ENCODE peak calls at places on chromosomes 7 and 10, in four cellular contexts. K, E, G and M are unnamed samples.
A peak's percentile ranks its signal among the peaks of the same experiment; 100 is the strongest.

GRCh38 chr10:22590115-22590514 is 124.3 kb downstream of the PIP4K2A start:
- DNase-seq in E (no peak), K (no peak), G (no peak), M (no peak)

GRCh38 chr10:96370575-96371157 is 11.9 kb upstream of the OPALIN start:
- DNase-seq in E (peak; percentile 12), G (peak; percentile 54), K (peak; percentile 71), M (peak; percentile 25)

GRCh38 chr7:151245360-151246160 is 2.9 kb downstream of the SMARCD3 start:
- DNase-seq in G (peak; percentile 28), E (peak; percentile 69), K (peak; percentile 76), M (peak; percentile 64)

GRCh38 chr7:103797647-103798307 is 191.7 kb downstream of the RELN start:
- DNase-seq in G (no peak), K (no peak), E (no peak), M (no peak)

GRCh38 chr7:131010029-131010705 is 276.2 kb upstream of the KLF14 start:
- DNase-seq in K (no peak), E (no peak), G (no peak), M (no peak)

GRCh38 chr7:27098493-27099223 is 2.9 kb upstream of the HOXA1 start:
- DNase-seq in G (peak; percentile 60), E (no peak), K (peak; percentile 77), M (no peak)

GRCh38 chr10:14349081-14349480 is 18.4 kb upstream of the FRMD4A start:
- DNase-seq in G (no peak), K (no peak), E (no peak), M (no peak)

GRCh38 chr7:42911482-42912447 is at the start of gene C7orf25:
- DNase-seq in E (peak; percentile 96), K (peak; percentile 96), G (peak; percentile 95), M (peak; percentile 97)

GRCh38 chr10:113103131-113103830 is 153.2 kb downstream of the TCF7L2 start:
- DNase-seq in K (no peak), G (no peak), E (no peak), M (no peak)

GRCh38 chr7:32890010-32890552 is 1.5 kb downstream of the KBTBD2 start:
- DNase-seq in K (no peak), E (no peak), G (peak; percentile 29), M (no peak)

GRCh38 chr10:119742988-119743646 is 17.3 kb downstream of the INPP5F start:
- DNase-seq in G (peak; percentile 20), K (peak; percentile 22), E (no peak), M (no peak)

GRCh38 chr10:61784354-61785131 is 117.0 kb upstream of the ARID5B start:
- DNase-seq in G (no peak), K (no peak), E (no peak), M (no peak)

GRCh38 chr10:32149257-32149955 is 93.2 kb upstream of the KIF5B start:
- DNase-seq in E (no peak), G (peak; percentile 75), K (no peak), M (no peak)

GRCh38 chr10:87734987-87735827 is 75.5 kb downstream of the PAPSS2 start:
- DNase-seq in E (no peak), G (peak; percentile 48), K (peak; percentile 40), M (no peak)

GRCh38 chr10:28679941-28680752 is 2.8 kb downstream of the BAMBI start:
- DNase-seq in E (no peak), K (no peak), G (peak; percentile 46), M (no peak)

GRCh38 chr10:121828045-121828444 is 99.8 kb downstream of the ATE1 start:
- DNase-seq in G (no peak), K (no peak), E (no peak), M (no peak)

GRCh38 chr10:132036153-132036886 is 29.4 kb upstream of the JAKMIP3 start:
- DNase-seq in K (peak; percentile 72), G (peak; percentile 4), E (no peak), M (no peak)

GRCh38 chr7:132178393-132178765 is 397.9 kb downstream of the PLXNA4 start:
- DNase-seq in E (no peak), K (no peak), G (no peak), M (no peak)

GRCh38 chr10:70191906-70192305 is 21.6 kb upstream of the SAR1A start:
- DNase-seq in G (peak; percentile 33), E (no peak), K (no peak), M (no peak)